ENCODE peak calls at places on chromosomes 7 and 10, in eight cellular contexts. X, O, V, A, D, Q, L and C are unnamed samples.

GRCh38 chr10:78876449-78876848 is 192.3 kb upstream of the ZMIZ1 start:
- DNase-seq in X (no peak), O (no peak), V (no peak), A (no peak), D (no peak), Q (no peak), L (no peak), C (no peak)

GRCh38 chr10:36018996-36019395 is 376.9 kb upstream of the FZD8 start:
- DNase-seq in X (no peak), O (no peak), V (no peak), A (no peak), D (no peak), Q (no peak), L (no peak), C (no peak)

GRCh38 chr10:86795353-86795752 is 38.9 kb downstream of the BMPR1A start:
- DNase-seq in X (no peak), O (peak; percentile 54), V (peak; percentile 88), A (no peak), D (peak; percentile 34), Q (no peak), L (peak; percentile 94), C (no peak)

GRCh38 chr7:153297141-153297540 is 537.6 kb downstream of the ACTR3B start:
- DNase-seq in X (no peak), O (no peak), V (peak; percentile 14), A (no peak), D (no peak), Q (no peak), L (peak; percentile 6), C (no peak)

GRCh38 chr10:102537367-102537766 is 33.6 kb downstream of the SUFU start:
- DNase-seq in X (no peak), O (no peak), V (no peak), A (no peak), D (no peak), Q (no peak), L (no peak), C (no peak)

GRCh38 chr10:60203993-60204618 is 185.6 kb downstream of the ANK3 start:
- DNase-seq in X (no peak), O (peak; percentile 42), V (no peak), A (peak; percentile 44), D (peak; percentile 12), Q (no peak), L (peak; percentile 29), C (no peak)

GRCh38 chr7:106281919-106282318 is 2.9 kb downstream of the NAMPT start:
- DNase-seq in X (no peak), O (no peak), V (no peak), A (no peak), D (no peak), Q (no peak), L (no peak), C (no peak)

GRCh38 chr10:85916192-85916747 is 450.3 kb downstream of the GRID1 start:
- DNase-seq in X (no peak), O (no peak), V (no peak), A (no peak), D (no peak), Q (peak; percentile 36), L (peak; percentile 60), C (peak; percentile 48)

GRCh38 chr7:152136623-152137022 is 111.1 kb downstream of the GALNT11 start:
- DNase-seq in X (no peak), O (no peak), V (peak; percentile 60), A (no peak), D (no peak), Q (no peak), L (peak; percentile 8), C (no peak)

GRCh38 chr7:27241189-27242045 is 1.2 kb upstream of the EVX1 start:
- DNase-seq in X (no peak), O (no peak), V (no peak), A (no peak), D (no peak), Q (no peak), L (peak; percentile 76), C (no peak)

GRCh38 chr7:136184719-136185118 is 207.6 kb upstream of the MTPN start:
- DNase-seq in X (no peak), O (no peak), V (no peak), A (no peak), D (no peak), Q (no peak), L (no peak), C (no peak)

GRCh38 chr10:55370021-55370420 is 569.0 kb upstream of the PCDH15 start:
- DNase-seq in X (no peak), O (peak; percentile 7), V (peak; percentile 74), A (no peak), D (no peak), Q (no peak), L (no peak), C (no peak)

GRCh38 chr10:3071405-3072198 is 4.3 kb downstream of the PFKP start:
- DNase-seq in X (no peak), O (peak; percentile 96), V (peak; percentile 92), A (no peak), D (peak; percentile 91), Q (no peak), L (no peak), C (no peak)

GRCh38 chr10:101014230-101014884 is 14.7 kb downstream of the LZTS2 start:
- DNase-seq in X (peak; percentile 69), O (peak; percentile 52), V (no peak), A (peak; percentile 65), D (no peak), Q (peak; percentile 89), L (peak; percentile 68), C (peak; percentile 84)

DNA sequence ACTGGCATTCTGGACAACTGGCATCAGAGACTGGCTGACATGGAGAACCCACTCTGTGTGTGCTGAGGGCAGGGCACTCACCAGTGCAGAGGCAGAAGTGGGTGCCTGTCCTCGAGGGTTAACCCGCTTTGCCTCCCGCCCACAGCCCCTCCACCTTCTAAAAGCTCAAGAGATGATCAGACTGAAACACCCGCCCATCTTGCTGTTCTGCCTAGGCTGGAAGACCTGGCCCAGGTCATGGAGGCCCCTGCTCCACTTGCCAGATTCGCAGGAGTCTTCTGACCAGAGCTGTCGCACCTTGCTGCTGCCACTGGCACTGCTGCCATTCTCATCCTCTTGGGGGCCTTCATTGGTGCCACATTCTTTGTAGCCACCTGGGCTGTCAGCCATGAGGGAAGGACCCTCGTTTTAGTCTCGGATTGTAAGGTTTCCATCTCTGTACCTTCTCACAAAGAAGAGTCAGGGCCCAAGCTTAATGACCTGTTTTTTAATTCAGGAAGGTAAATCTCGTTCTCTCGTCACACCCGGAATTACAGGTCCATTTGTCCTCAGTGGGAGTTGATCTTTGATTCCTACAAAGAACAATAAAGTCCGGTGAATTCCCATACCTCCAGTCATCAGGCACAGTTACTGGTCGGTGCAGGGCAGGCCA is 1.9 kb downstream of the CYREN start:
- DNase-seq in X (no peak), O (no peak), V (no peak), A (no peak), D (no peak), Q (no peak), L (no peak), C (no peak)
- H3K4me3 ChIP-seq in X (no peak overlapping the region), O (no peak overlapping the region), V (no peak overlapping the region), A (peak overlapping the region; percentile 76), D (peak overlapping the region; percentile 83), Q (no peak overlapping the region), L (no peak overlapping the region), C (no peak overlapping the region)

GRCh38 chr7:87170828-87171227 is 18.6 kb downstream of the DMTF1 start:
- DNase-seq in X (no peak), O (no peak), V (no peak), A (no peak), D (no peak), Q (no peak), L (no peak), C (no peak)

GRCh38 chr7:87173456-87173855 is 21.2 kb downstream of the DMTF1 start:
- DNase-seq in X (no peak), O (no peak), V (no peak), A (no peak), D (no peak), Q (no peak), L (peak; percentile 6), C (no peak)

GRCh38 chr7:87171282-87171934 is 19.2 kb downstream of the DMTF1 start:
- DNase-seq in X (no peak), O (no peak), V (no peak), A (no peak), D (no peak), Q (no peak), L (no peak), C (no peak)
- H3K36me3 ChIP-seq in X (peaks cover 67% of the 10 kb centered on the region), O (peaks cover 14% of the 10 kb centered on the region), V (peaks cover 79% of the 10 kb centered on the region), A (peaks cover 100% of the 10 kb centered on the region), D (peaks cover 77% of the 10 kb centered on the region), Q (no peaks in the 10 kb centered on the region), L (peaks cover 7% of the 10 kb centered on the region), C (peaks cover 91% of the 10 kb centered on the region)

DNA sequence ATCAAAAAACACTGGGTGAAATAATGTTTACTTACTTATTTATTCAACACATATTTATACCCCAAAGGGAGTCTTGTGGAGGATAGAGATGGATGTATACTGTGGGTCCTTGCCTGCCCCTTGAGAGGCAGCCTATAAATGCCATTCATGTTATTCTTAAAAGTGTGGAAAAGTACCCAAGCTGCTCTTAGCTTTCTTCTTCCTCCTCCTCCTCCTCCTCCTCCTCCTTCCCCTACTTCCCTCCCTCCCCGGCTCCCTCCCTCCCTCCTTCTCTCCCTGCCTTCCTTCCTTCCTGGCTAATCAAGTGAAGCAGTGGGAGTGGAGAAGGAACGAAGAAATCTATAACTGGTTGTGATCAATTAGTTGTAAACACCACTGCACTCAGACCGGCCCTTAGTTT is 21.2 kb upstream of the IGF2BP3 start:
- DNase-seq in X (no peak), O (no peak), V (no peak), A (no peak), D (no peak), Q (no peak), L (no peak), C (no peak)
- H3K4me3 ChIP-seq in X (no peak overlapping the region), O (no peak overlapping the region), V (no peak overlapping the region), A (peak overlapping the region; percentile 92), D (no peak overlapping the region), Q (no peak overlapping the region), L (no peak overlapping the region), C (no peak overlapping the region)

GRCh38 chr7:47185193-47185592 is 396.7 kb downstream of the TNS3 start:
- DNase-seq in X (no peak), O (no peak), V (no peak), A (no peak), D (no peak), Q (no peak), L (no peak), C (no peak)

GRCh38 chr7:47183896-47184629 is 397.8 kb downstream of the TNS3 start:
- DNase-seq in X (no peak), O (no peak), V (no peak), A (peak; percentile 67), D (no peak), Q (peak; percentile 41), L (no peak), C (no peak)

GRCh38 chr7:47188653-47189315 is 393.1 kb downstream of the TNS3 start:
- DNase-seq in X (no peak), O (no peak), V (no peak), A (no peak), D (no peak), Q (no peak), L (no peak), C (no peak)

GRCh38 chr7:47186316-47186715 is 395.6 kb downstream of the TNS3 start:
- DNase-seq in X (no peak), O (no peak), V (no peak), A (peak; percentile 92), D (no peak), Q (no peak), L (no peak), C (no peak)

DNA sequence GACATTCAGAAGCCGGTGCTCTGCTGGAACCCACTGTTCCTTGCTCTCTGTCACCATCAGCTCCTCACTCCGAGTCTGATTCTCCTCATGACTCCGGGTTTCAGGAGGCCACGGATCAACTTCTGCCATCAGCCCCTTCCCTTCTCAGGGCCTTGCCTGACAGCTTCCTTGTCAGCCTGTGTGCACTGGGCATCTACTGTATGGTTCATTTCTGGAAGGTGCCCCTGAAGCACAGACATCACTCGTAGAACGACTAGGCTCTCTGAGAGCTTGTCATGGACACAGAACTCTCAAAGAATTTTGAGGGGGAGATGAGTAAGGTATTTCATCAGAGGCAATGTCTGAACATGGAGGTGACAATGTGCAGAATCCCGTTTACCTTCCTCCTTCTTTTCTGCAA is 396.1 kb downstream of the TNS3 start:
- DNase-seq in X (no peak), O (no peak), V (no peak), A (peak; percentile 39), D (no peak), Q (no peak), L (no peak), C (no peak)
- H3K36me3 ChIP-seq in X (no peaks in the 10 kb centered on the region), O (no peaks in the 10 kb centered on the region), V (no peaks in the 10 kb centered on the region), A (no peaks in the 10 kb centered on the region), D (no peaks in the 10 kb centered on the region), Q (no peaks in the 10 kb centered on the region), L (no peaks in the 10 kb centered on the region), C (no peaks in the 10 kb centered on the region)